ENCODE peak calls at places on chromosomes 4 and X, in five cellular contexts. G is activated CD4-positive, CD25-positive, alpha-beta regulatory T cell; P is HepG2; F is heart left ventricle; X is H9. H is an unnamed sample.

GRCh38 chrX:153954618-153955450 is 10.4 kb upstream of the RENBP start:
- DNase-seq in G (no peak), P (no peak), F (no peak), X (no peak), H (no peak)

GRCh38 chrX:27966955-27967354 is 14.3 kb downstream of the DCAF8L1 start:
- DNase-seq in G (no peak), P (no peak), F (no peak), X (no peak), H (no peak)

GRCh38 chr4:165369522-165369921 is 9.3 kb upstream of the CPE start:
- DNase-seq in G (no peak), P (peak), F (no peak), X (no peak), H (no peak)

GRCh38 chr4:138348055-138348454 is 105.9 kb upstream of the SLC7A11 start:
- DNase-seq in G (no peak), P (peak), F (no peak), X (no peak), H (no peak)

GRCh38 chr4:114146947-114147618 is 167.6 kb upstream of the ARSJ start:
- DNase-seq in G (no peak), P (no peak), F (no peak), X (no peak), H (no peak)

GRCh38 chr4:75634951-75635350 is 4.6 kb upstream of the CDKL2 start:
- DNase-seq in G (no peak), P (no peak), F (no peak), X (no peak), H (no peak)

GRCh38 chr4:112348488-112349158 is 51.5 kb downstream of the ALPK1 start:
- DNase-seq in G (no peak), P (peak), F (peak), X (peak), H (peak)

GRCh38 chrX:23786268-23786815 is 3.4 kb downstream of the SAT1 start:
- DNase-seq in G (no peak), P (no peak), F (no peak), X (no peak), H (no peak)

GRCh38 chr4:90081432-90082195 is 45.6 kb upstream of the CCSER1 start:
- DNase-seq in G (no peak), P (no peak), F (no peak), X (no peak), H (no peak)

GRCh38 chr4:95155759-95156451 is 392.9 kb downstream of the UNC5C start:
- DNase-seq in G (no peak), P (peak), F (no peak), X (no peak), H (no peak)

GRCh38 chr4:36274158-36274557 is 7.3 kb upstream of the DTHD1 start:
- DNase-seq in G (no peak), P (no peak), F (no peak), X (no peak), H (no peak)

GRCh38 chr4:10983274-10983673 is 298.7 kb upstream of the CLNK start:
- DNase-seq in G (no peak), P (no peak), F (no peak), X (no peak), H (no peak)

GRCh38 chrX:103309860-103310591 is 764 bp downstream of the BEX2 start:
- DNase-seq in G (no peak), P (no peak), F (no peak), X (no peak), H (no peak)

GRCh38 chr4:111943796-111944203 is 201.5 kb upstream of the FAM241A start:
- DNase-seq in G (no peak), P (peak), F (no peak), X (peak), H (peak)

GRCh38 chr4:140213736-140214135 is 59.8 kb upstream of the MAML3 start:
- DNase-seq in G (no peak), P (no peak), F (no peak), X (no peak), H (no peak)

GRCh38 chr4:52107745-52108144 is 56.6 kb downstream of the SPATA18 start:
- DNase-seq in G (no peak), P (no peak), F (no peak), X (no peak), H (no peak)

GRCh38 chr4:121216438-121216837 is 52.3 kb upstream of the TNIP3 start:
- DNase-seq in G (no peak), P (no peak), F (no peak), X (no peak), H (no peak)

GRCh38 chrX:37765507-37765906 is 14.4 kb upstream of the CYBB start:
- DNase-seq in G (no peak), P (no peak), F (no peak), X (no peak), H (no peak)

GRCh38 chr4:188971125-188971524 is 831.9 kb downstream of the TRIML1 start:
- DNase-seq in G (no peak), P (no peak), F (no peak), X (no peak), H (no peak)

GRCh38 chrX:107721318-107721717 is 54.3 kb downstream of the TSC22D3 start:
- DNase-seq in G (no peak), P (no peak), F (no peak), X (no peak), H (no peak)

GRCh38 chr4:53019485-53020382 is 157.6 kb downstream of the RASL11B start:
- DNase-seq in G (no peak), P (peak), F (no peak), X (no peak), H (no peak)

GRCh38 chr4:24763631-24764302 is 31.6 kb upstream of the SOD3 start:
- DNase-seq in G (no peak), P (no peak), F (no peak), X (no peak), H (no peak)

GRCh38 chr4:17335371-17335770 is 176.5 kb downstream of the QDPR start:
- DNase-seq in G (no peak), P (no peak), F (no peak), X (no peak), H (no peak)

GRCh38 chrX:22164770-22165388 is 107.8 kb upstream of the CBLL2 start:
- DNase-seq in G (no peak), P (no peak), F (no peak), X (no peak), H (no peak)

GRCh38 chr4:76659103-76659490 is 224.1 kb downstream of the SHROOM3 start:
- DNase-seq in G (no peak), P (no peak), F (no peak), X (no peak), H (no peak)

GRCh38 chr4:24857996-24858395 is 54.8 kb downstream of the CCDC149 start:
- DNase-seq in G (no peak), P (no peak), F (peak), X (no peak), H (no peak)

GRCh38 chr4:186660403-186660802 is 63.3 kb downstream of the FAT1 start:
- DNase-seq in G (no peak), P (no peak), F (no peak), X (no peak), H (no peak)

GRCh38 chr4:100493756-100494155 is 24.1 kb downstream of the EMCN start:
- DNase-seq in G (no peak), P (no peak), F (no peak), X (no peak), H (no peak)

GRCh38 chr4:108830509-108831244 is 67.8 kb upstream of the ETNPPL start:
- DNase-seq in G (no peak), P (no peak), F (peak), X (no peak), H (peak)

GRCh38 chr4:86033171-86033570 is 326.7 kb downstream of the MAPK10 start:
- DNase-seq in G (no peak), P (no peak), F (peak), X (no peak), H (peak)

H was measured in left ventricle myocardium superior.